ENCODE peak calls at places on chromosomes 13 and 19, in four cellular contexts. O, H, W and J are unnamed samples.

GRCh38 chr19:57465680-57466381 is 8.9 kb upstream of the VN1R1 start:
- DNase-seq in H (peak; percentile 48), O (peak; percentile 33), W (peak; percentile 32), J (no peak)

GRCh38 chr19:44848036-44848804 is 2.1 kb downstream of the NECTIN2 start:
- DNase-seq in O (peak; percentile 50), W (peak; percentile 67), H (peak; percentile 41), J (peak; percentile 25)

GRCh38 chr13:40271511-40271910 is 394.9 kb downstream of the FOXO1 start:
- DNase-seq in O (no peak), W (no peak), H (no peak), J (no peak)

GRCh38 chr13:33066329-33066728 is 50.1 kb downstream of the KL start:
- DNase-seq in W (no peak), H (no peak), O (no peak), J (no peak)

GRCh38 chr19:56153507-56153906 is 12.4 kb downstream of the ZNF444 start:
- DNase-seq in O (no peak), H (no peak), W (peak; percentile 84), J (no peak)

GRCh38 chr19:4811328-4812131 is 20.0 kb downstream of the TICAM1 start:
- DNase-seq in W (peak; percentile 72), O (peak; percentile 53), H (peak; percentile 82), J (peak; percentile 89)

GRCh38 chr13:27969866-27970229 is 733 bp upstream of the CDX2 start:
- DNase-seq in H (no peak), O (no peak), W (no peak), J (no peak)

GRCh38 chr13:85665286-85665685 is 133.9 kb downstream of the SLITRK6 start:
- DNase-seq in O (peak; percentile 52), W (no peak), H (no peak), J (no peak)

GRCh38 chr19:37551123-37551993 is 43.2 kb downstream of the ZNF571 start:
- DNase-seq in W (no peak), O (peak; percentile 81), H (peak; percentile 95), J (peak; percentile 66)

GRCh38 chr19:57769345-57770131 is at the start of gene ZNF586:
- DNase-seq in O (peak; percentile 93), H (peak; percentile 87), W (peak; percentile 97), J (peak; percentile 90)

GRCh38 chr13:60584976-60585375 is 188.0 kb downstream of the TDRD3 start:
- DNase-seq in W (peak; percentile 73), H (no peak), O (no peak), J (no peak)

GRCh38 chr19:58261968-58262921 is 16.5 kb upstream of the ZNF8 start:
- DNase-seq in H (no peak), O (peak; percentile 10), W (no peak), J (no peak)

GRCh38 chr13:113817860-113818691 is 45.8 kb downstream of the GAS6 start:
- DNase-seq in W (no peak), O (no peak), H (no peak), J (no peak)

GRCh38 chr13:74026753-74027152 is 107.5 kb downstream of the KLF12 start:
- DNase-seq in H (no peak), O (no peak), W (no peak), J (peak; percentile 31)

GRCh38 chr19:49688531-49689132 is 762 bp upstream of the ADM5 start:
- DNase-seq in W (no peak), H (no peak), O (no peak), J (no peak)

GRCh38 chr19:53646144-53646543 is 14.3 kb downstream of the DPRX start:
- DNase-seq in O (no peak), H (no peak), W (no peak), J (no peak)

GRCh38 chr13:62085832-62086231 is 670.2 kb upstream of the PCDH20 start:
- DNase-seq in W (no peak), H (no peak), O (no peak), J (no peak)

GRCh38 chr19:33673996-33674395 is 52.2 kb downstream of the CHST8 start:
- DNase-seq in W (no peak), O (no peak), H (peak; percentile 35), J (no peak)

GRCh38 chr13:98475521-98475920 is 101.4 kb downstream of the STK24 start:
- DNase-seq in W (peak; percentile 93), O (peak; percentile 42), H (peak; percentile 56), J (no peak)

GRCh38 chr19:46639356-46640061 is 3.5 kb upstream of the GNG8 start:
- DNase-seq in W (peak; percentile 86), O (peak; percentile 65), H (peak; percentile 94), J (peak; percentile 53)

GRCh38 chr19:12841094-12841493 is 2.8 kb downstream of the MAST1 start:
- DNase-seq in H (peak; percentile 63), W (peak; percentile 100), O (peak; percentile 30), J (no peak)

GRCh38 chr19:58569191-58569942 is 3.8 kb downstream of the MZF1 start:
- DNase-seq in H (no peak), W (no peak), O (no peak), J (peak; percentile 16)

GRCh38 chr19:17021793-17022590 is 4.6 kb downstream of the CPAMD8 start:
- DNase-seq in W (no peak), H (no peak), O (no peak), J (no peak)

GRCh38 chr13:30322428-30322827 is 15.1 kb upstream of the KATNAL1 start:
- DNase-seq in O (no peak), H (no peak), W (no peak), J (no peak)

GRCh38 chr19:39129116-39129515 is 3.5 kb downstream of the PAK4 start:
- DNase-seq in W (no peak), O (no peak), H (no peak), J (no peak)

GRCh38 chr13:32969516-32969941 is 46.7 kb upstream of the KL start:
- DNase-seq in O (peak; percentile 51), H (no peak), W (no peak), J (no peak)

GRCh38 chr13:86510792-86511191 is 711.6 kb upstream of the SLITRK6 start:
- DNase-seq in O (no peak), H (no peak), W (no peak), J (no peak)

GRCh38 chr19:2034729-2035589 is 16.1 kb downstream of the MKNK2 start:
- DNase-seq in W (peak; percentile 71), O (peak; percentile 56), H (peak; percentile 90), J (peak; percentile 91)

GRCh38 chr19:1843646-1844394 is 4.5 kb downstream of the REXO1 start:
- DNase-seq in O (no peak), W (peak; percentile 38), H (no peak), J (no peak)

GRCh38 chr19:38467541-38468525 is 34.3 kb downstream of the RYR1 start:
- DNase-seq in O (no peak), W (no peak), H (no peak), J (no peak)

GRCh38 chr13:113349491-113349890 is 14.4 kb downstream of the GRTP1 start:
- DNase-seq in H (no peak), O (no peak), W (no peak), J (no peak)

GRCh38 chr13:38767506-38768265 is 80.8 kb downstream of the FREM2 start:
- DNase-seq in O (no peak), W (no peak), H (no peak), J (no peak)

GRCh38 chr19:12113121-12113520 is 27.0 kb downstream of the ZNF20 start:
- DNase-seq in O (no peak), W (no peak), H (no peak), J (no peak)

GRCh38 chr13:21010621-21011020 is 50.8 kb downstream of the LATS2 start:
- DNase-seq in H (no peak), O (no peak), W (no peak), J (no peak)

GRCh38 chr19:2503521-2504109 is 27.7 kb downstream of the GADD45B start:
- DNase-seq in W (no peak), H (no peak), O (peak; percentile 77), J (no peak)

GRCh38 chr19:43527860-43528622 is 1.0 kb upstream of the ETHE1 start:
- DNase-seq in H (no peak), O (no peak), W (no peak), J (peak; percentile 57)

GRCh38 chr13:29847501-29847983 is 2.9 kb downstream of the UBL3 start:
- DNase-seq in H (peak; percentile 42), W (peak; percentile 14), O (peak; percentile 59), J (peak; percentile 45)

GRCh38 chr19:51810228-51810627 is 15.3 kb downstream of the FPR3 start:
- DNase-seq in H (no peak), O (no peak), W (no peak), J (no peak)

GRCh38 chr19:51808333-51808986 is 13.5 kb downstream of the FPR3 start:
- DNase-seq in H (peak; percentile 7), W (no peak), O (peak; percentile 60), J (no peak)

GRCh38 chr19:51809787-51810186 is 14.8 kb downstream of the FPR3 start:
- DNase-seq in O (no peak), H (no peak), W (no peak), J (no peak)

GRCh38 chr19:51807925-51808324 is 13.0 kb downstream of the FPR3 start:
- DNase-seq in O (no peak), H (no peak), W (no peak), J (no peak)

GRCh38 chr19:51807111-51807701 is 12.2 kb downstream of the FPR3 start:
- DNase-seq in H (no peak), O (no peak), W (no peak), J (no peak)
- H3K9ac ChIP-seq in H (peak overlapping the region; percentile 23), O (no peak overlapping the region), W (no peak overlapping the region), J (no peak overlapping the region)

GRCh38 chr13:110404321-110404720 is 97.2 kb downstream of the COL4A2 start:
- DNase-seq in O (no peak), H (no peak), W (no peak), J (no peak)
- H3K9ac ChIP-seq in O (no peak overlapping the region), H (peak overlapping the region; percentile 52), W (no peak overlapping the region), J (no peak overlapping the region)

GRCh38 chr19:8052464-8052859 is at the start of gene CCL25:
- DNase-seq in W (no peak), O (no peak), H (no peak), J (no peak)
- H3K9ac ChIP-seq in W (no peak within 1 kb of the TSS), O (no peak within 1 kb of the TSS), H (no peak within 1 kb of the TSS), J (no peak within 1 kb of the TSS)

GRCh38 chr19:36421749-36422481 is 3.5 kb upstream of the ZFP82 start:
- DNase-seq in W (no peak), O (no peak), H (no peak), J (no peak)

GRCh38 chr19:36420961-36421748 is 2.7 kb upstream of the ZFP82 start:
- DNase-seq in W (peak; percentile 15), O (peak; percentile 46), H (peak; percentile 71), J (peak; percentile 16)

GRCh38 chr19:36418287-36419001 is at the start of gene ZFP82:
- DNase-seq in W (peak; percentile 95), O (peak; percentile 81), H (peak; percentile 98), J (peak; percentile 79)

DNA sequence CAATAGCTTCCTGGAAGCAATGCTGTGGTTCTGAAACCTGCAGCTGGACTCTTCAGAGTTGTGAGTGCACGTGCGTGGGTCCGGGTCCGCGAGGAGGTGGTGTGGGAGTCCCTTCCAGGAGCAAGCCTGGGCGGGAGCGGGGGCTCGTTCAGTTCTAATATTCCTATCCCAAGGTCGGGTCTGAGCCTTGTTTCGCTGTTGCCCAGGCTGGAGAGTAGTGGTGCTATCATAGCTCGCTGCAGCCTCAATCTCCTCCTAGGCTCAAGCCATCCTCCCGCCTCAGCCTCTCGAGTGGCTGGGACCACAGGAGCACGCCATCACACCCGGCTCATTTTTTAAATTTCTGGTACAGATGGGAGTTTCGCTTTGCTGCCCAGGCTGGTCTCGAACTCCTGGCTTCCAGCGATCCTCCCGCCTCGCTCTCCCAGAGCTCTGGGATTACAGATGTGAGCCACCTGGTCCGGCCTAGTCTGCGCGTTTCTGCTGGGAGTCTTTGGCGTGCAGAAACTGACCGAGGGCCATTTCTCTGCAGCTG is 625 bp downstream of the ZFP82 start:
- DNase-seq in O (no peak), W (peak; percentile 63), H (no peak), J (peak; percentile 16)
- H3K9ac ChIP-seq in O (peak overlapping the region; percentile 73), W (peak overlapping the region; percentile 39), H (peak overlapping the region; percentile 85), J (peak overlapping the region; percentile 92)